ENCODE peak calls at places on chromosome 14, in five cellular contexts. K, H, G, V and T are unnamed samples.

GRCh38 chr14:31927348-31927826 is 149.7 kb upstream of the ARHGAP5 start:
- DNase-seq in G (no peak), K (no peak), V (no peak), H (no peak), T (no peak)

GRCh38 chr14:62939970-62940369 is 105.3 kb downstream of the KCNH5 start:
- DNase-seq in K (no peak), V (no peak), H (no peak), G (no peak), T (no peak)

GRCh38 chr14:102772781-102773570 is 4.3 kb upstream of the TRAF3 start:
- DNase-seq in K (no peak), H (no peak), G (no peak), V (no peak), T (no peak)

GRCh38 chr14:106039400-106039799 is 513.0 kb downstream of the TMEM121 start:
- DNase-seq in H (no peak), K (peak), V (no peak), G (no peak), T (no peak)

GRCh38 chr14:103311171-103311997 is 22.7 kb upstream of the EIF5 start:
- DNase-seq in V (no peak), K (no peak), G (no peak), H (no peak), T (no peak)

GRCh38 chr14:77310041-77310440 is 10.6 kb downstream of the POMT2 start:
- DNase-seq in H (no peak), V (no peak), K (no peak), G (no peak), T (no peak)

GRCh38 chr14:79986251-79986650 is 225.1 kb downstream of the DIO2 start:
- DNase-seq in V (no peak), G (no peak), K (no peak), H (no peak), T (no peak)

GRCh38 chr14:78975734-78976133 is 805.6 kb downstream of the NRXN3 start:
- DNase-seq in V (no peak), H (no peak), G (no peak), K (no peak), T (no peak)

GRCh38 chr14:21913759-21914158 is 240.1 kb upstream of the OR4E1 start:
- DNase-seq in K (peak), V (peak), G (peak), H (no peak), T (peak)

GRCh38 chr14:69355155-69355954 is 42.7 kb downstream of the ERH start:
- DNase-seq in G (no peak), K (no peak), V (no peak), H (no peak), T (peak)
- H3K4me3 ChIP-seq in G (no peak), K (no peak), V (no peak), H (no peak), T (no peak)

GRCh38 chr14:91335191-91336092 is 82.2 kb downstream of the CCDC88C start:
- DNase-seq in G (no peak), H (no peak), K (no peak), V (no peak), T (no peak)

GRCh38 chr14:91337699-91338335 is 79.8 kb downstream of the CCDC88C start:
- DNase-seq in G (no peak), H (no peak), V (no peak), K (no peak), T (no peak)

GRCh38 chr14:91338369-91338768 is 79.3 kb downstream of the CCDC88C start:
- DNase-seq in H (no peak), V (no peak), K (no peak), G (no peak), T (no peak)

GRCh38 chr14:91333640-91334039 is 84.0 kb downstream of the CCDC88C start:
- DNase-seq in G (no peak), H (no peak), V (no peak), K (no peak), T (no peak)

GRCh38 chr14:91336093-91336450 is 81.5 kb downstream of the CCDC88C start:
- DNase-seq in K (no peak), H (no peak), V (no peak), G (no peak), T (no peak)
- TF ChIP-seq POLR2A in K (no peak), H (no peak), V (no peak), G (no peak), T (no peak)

GRCh38 chr14:93982684-93983007 is 6.3 kb upstream of the ASB2 start:
- DNase-seq in G (no peak), H (no peak), K (no peak), V (no peak), T (no peak)
- H3K4me3 ChIP-seq in G (no peak), H (no peak), K (no peak), V (no peak), T (no peak)

GRCh38 chr14:51636109-51636508 is 15.6 kb upstream of the FRMD6 start:
- DNase-seq in G (no peak), H (no peak), V (no peak), K (no peak), T (no peak)
- TF ChIP-seq POLR2A in G (no peak), H (no peak), V (no peak), K (no peak), T (no peak)

DNA sequence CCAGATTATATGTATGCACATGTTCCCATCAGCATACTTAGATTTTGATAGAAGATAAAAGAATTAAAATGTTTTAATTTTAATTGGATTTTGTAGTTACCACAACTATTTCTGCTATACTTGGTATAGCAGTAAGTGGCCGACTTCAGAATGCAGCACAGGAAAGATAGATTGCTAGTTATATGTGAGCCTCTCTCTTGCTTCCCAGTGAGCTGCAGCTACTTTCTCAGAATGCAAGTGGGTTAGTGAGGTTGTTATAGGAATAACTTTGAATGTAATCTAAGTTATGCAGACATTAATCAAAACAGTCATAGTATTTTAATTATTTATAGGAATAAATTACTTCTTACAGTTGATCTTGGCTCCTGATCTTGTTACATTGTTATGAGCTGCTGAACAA is 240.6 kb downstream of the RAD51B start:
- DNase-seq in H (no peak), K (no peak), G (no peak), V (no peak), T (no peak)
- H3K4me3 ChIP-seq in H (no peak), K (no peak), G (no peak), V (no peak), T (no peak)

GRCh38 chr14:93332032-93332852 is 594 bp downstream of the BTBD7 start:
- DNase-seq in G (peak), K (peak), H (peak), V (peak), T (peak)
- TF ChIP-seq POLR2A in G (no peak), K (no peak), H (no peak), V (no peak), T (no peak)

DNA sequence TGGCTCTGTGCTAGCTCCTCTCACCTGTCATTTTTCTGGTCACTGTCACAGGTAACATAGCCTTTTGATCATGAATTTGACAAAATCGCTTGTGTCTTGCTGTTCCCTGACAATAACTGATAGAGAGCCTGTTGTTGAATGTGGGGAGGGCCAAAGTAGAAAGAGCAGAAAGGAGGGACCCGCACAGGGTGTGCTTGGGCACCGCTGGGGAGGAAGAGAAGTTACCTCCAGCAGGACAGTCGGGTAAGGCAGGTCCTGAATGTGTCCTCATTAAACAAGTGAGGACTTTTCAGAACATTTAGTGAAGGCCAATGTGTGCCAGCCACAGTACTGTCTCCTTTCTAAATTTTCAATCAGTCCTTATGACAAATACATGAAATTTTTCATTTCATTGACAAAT is at the start of gene RNASE12:
- DNase-seq in H (no peak), G (no peak), K (no peak), V (no peak), T (no peak)
- H3K4me3 ChIP-seq in H (no peak), G (no peak), K (no peak), V (no peak), T (no peak)

DNA sequence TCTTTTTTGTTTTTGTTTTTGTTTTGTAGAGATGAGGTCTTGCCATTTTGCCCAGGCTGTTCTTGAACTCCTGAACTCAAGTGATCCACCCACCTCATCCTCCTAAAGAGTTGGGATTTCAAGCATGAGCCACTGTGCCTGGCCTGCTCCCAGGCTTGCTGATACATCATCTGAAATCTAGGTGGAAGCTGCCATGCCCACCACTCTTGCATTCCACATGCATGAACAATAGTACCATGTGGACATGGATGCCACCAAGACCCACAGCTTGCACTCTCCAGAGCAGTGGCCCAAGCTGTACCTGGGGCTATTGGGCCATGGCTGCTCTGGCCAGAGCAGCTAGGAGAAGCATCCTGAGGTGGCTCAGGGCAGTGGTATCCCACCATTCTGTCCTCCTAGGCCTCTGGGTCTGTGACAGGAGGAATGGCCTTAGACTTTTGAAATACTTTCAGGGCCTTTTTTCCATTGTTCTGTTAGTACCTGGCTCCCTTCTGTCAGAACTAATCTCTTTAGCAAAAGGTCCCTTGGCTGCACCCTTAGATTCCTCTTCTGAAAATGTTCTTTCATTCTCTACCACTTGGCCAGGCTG is 13.7 kb downstream of the FLVCR2 start:
- DNase-seq in G (no peak), V (no peak), K (no peak), H (no peak), T (no peak)
- TF ChIP-seq POLR2A in G (no peak), V (no peak), K (no peak), H (no peak), T (no peak)

GRCh38 chr14:54653764-54654469 is 87.0 kb downstream of the SAMD4A start:
- DNase-seq in K (peak), H (peak), V (no peak), G (no peak), T (peak)

GRCh38 chr14:54651649-54652048 is 84.7 kb downstream of the SAMD4A start:
- DNase-seq in K (no peak), H (no peak), V (no peak), G (no peak), T (no peak)

GRCh38 chr14:54652188-54652889 is 85.4 kb downstream of the SAMD4A start:
- DNase-seq in H (peak), V (peak), G (peak), K (peak), T (peak)

GRCh38 chr14:54654600-54654999 is 87.7 kb downstream of the SAMD4A start:
- DNase-seq in G (no peak), H (no peak), K (no peak), V (no peak), T (no peak)

GRCh38 chr14:54652890-54653201 is 85.9 kb downstream of the SAMD4A start:
- DNase-seq in G (no peak), V (no peak), K (no peak), H (no peak), T (no peak)
- H3K4me3 ChIP-seq in G (no peak), V (no peak), K (peak), H (peak), T (no peak)

DNA sequence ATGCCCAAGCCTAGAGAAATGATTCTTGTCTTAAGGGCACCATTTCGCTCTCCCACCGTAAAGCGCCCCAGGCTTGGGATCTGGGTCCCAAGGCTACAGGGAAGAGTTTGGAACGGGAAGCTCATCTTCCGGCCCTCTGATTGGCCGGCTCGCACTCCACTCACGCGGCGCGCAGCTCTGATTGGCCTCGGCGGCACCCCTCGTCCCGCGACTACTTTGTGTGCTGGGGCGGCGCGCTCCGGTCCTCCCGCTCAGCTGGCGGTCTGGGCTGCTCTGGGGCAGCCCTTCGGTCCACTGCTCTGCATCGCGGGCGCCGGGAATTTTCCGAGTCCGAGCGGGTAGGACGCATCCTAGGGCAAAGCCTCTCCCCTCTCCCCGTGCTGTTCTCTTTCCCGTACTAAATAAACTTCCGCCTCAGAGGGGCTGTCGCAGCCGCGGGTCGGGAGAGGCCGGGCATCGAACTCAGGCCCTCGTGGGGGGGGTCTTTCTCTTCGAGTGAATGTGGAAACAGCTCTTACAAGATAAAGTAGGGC is 808 bp upstream of the FUT8 start:
- DNase-seq in V (peak), H (peak), K (peak), G (peak), T (peak)
- TF ChIP-seq POLR2A in V (peak), H (peak), K (peak), G (peak), T (no peak)